ENCODE peak calls at places on chromosome 11, in nine cellular contexts. Q is stomach, S is H1, B is transverse colon, X is endothelial cell of umbilical vein, L is HCT116, T is K562, R is esophagus muscularis mucosa, A is sigmoid colon. K is an unnamed sample.

GRCh38 chr11:70523384-70524095 is 125.2 kb downstream of the CTTN start:
- DNase-seq in X (no peak), L (no peak), R (no peak), T (no peak), Q (no peak), B (no peak), S (no peak), A (no peak), K (no peak)

GRCh38 chr11:43269229-43269928 is 42.4 kb upstream of the API5 start:
- DNase-seq in S (no peak), A (peak), B (no peak), L (no peak), R (no peak), Q (no peak), T (no peak), X (no peak), K (no peak)

GRCh38 chr11:88175707-88176066 is 444 bp upstream of the RAB38 start:
- DNase-seq in R (no peak), L (no peak), Q (no peak), A (no peak), T (peak), B (no peak), X (peak), S (no peak), K (no peak)

GRCh38 chr11:68256331-68256741 is 15.4 kb downstream of the C11orf24 start:
- DNase-seq in X (no peak), B (no peak), S (no peak), L (no peak), T (no peak), A (no peak), Q (no peak), R (no peak), K (no peak)

GRCh38 chr11:116881153-116881552 is 43.7 kb upstream of the APOA1 start:
- DNase-seq in R (no peak), L (no peak), B (no peak), X (no peak), T (no peak), S (no peak), Q (no peak), A (no peak), K (no peak)

GRCh38 chr11:55795256-55795655 is at the start of gene OR5D14:
- DNase-seq in A (no peak), R (no peak), L (no peak), T (no peak), X (no peak), B (no peak), Q (no peak), S (no peak), K (no peak)

GRCh38 chr11:100890779-100891178 is 203.7 kb downstream of the ARHGAP42 start:
- DNase-seq in T (no peak), B (no peak), R (no peak), A (no peak), S (no peak), L (no peak), Q (no peak), X (no peak), K (no peak)

GRCh38 chr11:11501546-11502274 is 120.1 kb downstream of the GALNT18 start:
- DNase-seq in T (no peak), L (no peak), A (no peak), Q (no peak), B (peak), R (no peak), S (no peak), X (no peak), K (no peak)

GRCh38 chr11:93329936-93330445 is 551 bp upstream of the DEUP1 start:
- DNase-seq in S (no peak), R (no peak), B (no peak), X (no peak), T (peak), A (no peak), L (no peak), Q (no peak), K (no peak)

GRCh38 chr11:72239849-72240460 is 4.0 kb downstream of the PHOX2A start:
- DNase-seq in S (no peak), Q (peak), A (peak), X (no peak), T (no peak), R (no peak), B (peak), L (no peak), K (no peak)

DNA sequence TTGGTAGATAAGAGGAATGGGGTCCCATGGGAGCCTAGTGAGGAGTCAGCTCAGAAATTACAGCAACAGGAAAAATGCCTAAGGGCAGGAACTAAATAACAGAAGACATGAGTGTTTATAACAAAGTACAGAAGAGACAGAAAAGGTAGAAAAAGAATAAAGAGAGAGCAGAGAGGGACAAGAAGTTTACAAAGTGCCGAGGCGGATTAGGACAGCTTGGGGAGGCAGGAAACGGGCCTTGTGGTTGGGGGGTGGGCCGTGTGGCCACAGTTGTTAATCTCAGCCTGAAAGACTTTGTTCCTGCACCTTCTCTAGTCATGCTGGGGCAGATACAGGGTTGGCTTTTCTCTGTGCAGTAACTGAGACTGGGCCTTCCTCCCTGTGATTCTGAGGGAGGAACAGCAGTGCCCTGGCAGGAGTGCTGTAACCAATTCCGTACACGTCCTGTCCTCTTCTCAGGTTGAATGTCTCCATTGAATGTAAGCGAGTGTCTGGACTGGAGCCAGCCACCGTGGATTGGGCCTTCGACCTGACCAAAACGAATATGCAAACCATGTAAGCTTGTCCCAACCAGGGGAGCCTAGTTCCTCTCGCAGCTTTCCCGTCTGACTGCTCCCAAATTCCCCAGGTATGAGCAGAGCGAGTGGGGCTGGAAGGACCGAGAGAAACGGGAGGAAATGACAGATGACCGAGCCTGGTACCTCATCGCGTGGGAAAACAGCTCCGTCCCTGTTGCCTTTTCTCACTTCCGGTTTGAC is 13.2 kb downstream of the NAA40 start:
- DNase-seq in S (no peak), L (no peak), T (no peak), B (no peak), Q (no peak), R (no peak), X (no peak), A (no peak), K (no peak)
- TF ChIP-seq POLR2A in S (no peak), L (no peak), T (no peak), B (no peak), Q (no peak), R (no peak), X (no peak), A (no peak), K (no peak)

GRCh38 chr11:119152043-119152442 is 3.2 kb downstream of the ABCG4 start:
- DNase-seq in X (no peak), L (no peak), Q (no peak), R (no peak), S (no peak), T (no peak), B (no peak), A (no peak), K (no peak)

GRCh38 chr11:119148855-119149370 is at the start of gene ABCG4:
- DNase-seq in Q (peak), R (no peak), X (no peak), L (no peak), A (no peak), B (no peak), S (no peak), T (no peak), K (no peak)

GRCh38 chr11:119147604-119148333 is 1.1 kb upstream of the ABCG4 start:
- DNase-seq in Q (no peak), A (no peak), R (no peak), T (no peak), B (no peak), S (no peak), X (no peak), L (no peak), K (no peak)

GRCh38 chr11:119152604-119153003 is 3.8 kb downstream of the ABCG4 start:
- DNase-seq in S (no peak), A (no peak), Q (no peak), L (no peak), X (no peak), T (no peak), B (no peak), R (no peak), K (no peak)

DNA sequence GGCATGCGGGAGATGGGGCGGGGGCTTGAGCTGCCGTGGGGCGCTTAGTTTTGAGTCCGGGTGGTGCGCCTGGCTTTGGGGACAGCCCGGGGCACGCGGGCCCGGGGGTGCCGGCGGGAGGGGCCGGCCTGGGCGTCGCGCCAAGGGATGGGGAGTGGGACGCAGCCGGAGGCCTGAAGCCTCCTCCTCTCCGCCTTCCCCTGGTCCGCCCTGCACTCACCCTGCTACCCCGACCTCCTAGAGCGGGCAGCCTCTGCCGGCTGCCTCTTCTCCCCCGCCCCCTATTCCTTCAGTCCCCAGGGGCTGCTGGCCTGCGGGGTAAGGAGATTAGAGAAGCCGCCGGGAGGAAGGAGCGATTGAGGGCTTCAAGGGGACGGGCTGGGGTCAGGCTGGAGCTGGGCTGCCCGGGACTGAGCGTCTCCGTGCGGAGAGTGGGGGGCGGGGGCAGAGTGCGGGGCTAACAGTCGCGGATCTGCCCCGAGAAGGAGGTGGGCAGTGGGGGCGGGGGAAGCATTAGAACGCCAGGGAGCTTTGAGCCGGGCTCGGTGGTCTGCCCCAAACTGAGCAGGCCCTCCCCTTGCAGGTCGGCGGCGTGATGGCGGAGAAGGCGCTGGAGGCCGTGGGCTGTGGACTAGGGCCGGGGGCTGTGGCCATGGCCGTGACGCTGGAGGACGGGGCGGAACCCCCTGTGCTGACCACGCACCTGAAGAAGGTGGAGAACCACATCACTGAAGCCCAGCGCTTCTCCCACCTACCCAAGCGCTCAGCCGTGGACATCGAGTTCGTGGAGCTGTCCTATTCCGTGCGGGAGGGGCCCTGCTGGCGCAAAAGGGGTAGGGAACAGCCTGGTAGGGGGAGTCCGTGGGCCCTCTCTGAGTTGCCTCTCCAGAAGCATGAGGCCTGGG is 771 bp downstream of the ABCG4 start:
- DNase-seq in R (no peak), B (no peak), S (no peak), L (no peak), T (no peak), A (no peak), X (no peak), Q (no peak), K (no peak)
- TF ChIP-seq POLR2AphosphoS5 in R (no peak), B (no peak), S (no peak), L (no peak), T (no peak), A (no peak), X (no peak), Q (no peak), K (no peak)

GRCh38 chr11:7515544-7515943 is 1.7 kb downstream of the PPFIBP2 start:
- DNase-seq in S (no peak), A (no peak), B (no peak), Q (no peak), L (no peak), T (no peak), R (no peak), X (no peak), K (no peak)

GRCh38 chr11:7511405-7511804 is 2.4 kb upstream of the PPFIBP2 start:
- DNase-seq in S (no peak), B (peak), A (peak), Q (peak), L (no peak), T (no peak), R (no peak), X (peak), K (no peak)

GRCh38 chr11:7513210-7514098 is at the start of gene PPFIBP2:
- DNase-seq in Q (peak), A (peak), T (peak), B (peak), L (peak), R (peak), X (peak), S (no peak), K (peak)

GRCh38 chr11:7514099-7514725 is 413 bp downstream of the PPFIBP2 start:
- DNase-seq in S (no peak), X (no peak), R (no peak), B (peak), Q (no peak), L (no peak), A (peak), T (no peak), K (peak)

DNA sequence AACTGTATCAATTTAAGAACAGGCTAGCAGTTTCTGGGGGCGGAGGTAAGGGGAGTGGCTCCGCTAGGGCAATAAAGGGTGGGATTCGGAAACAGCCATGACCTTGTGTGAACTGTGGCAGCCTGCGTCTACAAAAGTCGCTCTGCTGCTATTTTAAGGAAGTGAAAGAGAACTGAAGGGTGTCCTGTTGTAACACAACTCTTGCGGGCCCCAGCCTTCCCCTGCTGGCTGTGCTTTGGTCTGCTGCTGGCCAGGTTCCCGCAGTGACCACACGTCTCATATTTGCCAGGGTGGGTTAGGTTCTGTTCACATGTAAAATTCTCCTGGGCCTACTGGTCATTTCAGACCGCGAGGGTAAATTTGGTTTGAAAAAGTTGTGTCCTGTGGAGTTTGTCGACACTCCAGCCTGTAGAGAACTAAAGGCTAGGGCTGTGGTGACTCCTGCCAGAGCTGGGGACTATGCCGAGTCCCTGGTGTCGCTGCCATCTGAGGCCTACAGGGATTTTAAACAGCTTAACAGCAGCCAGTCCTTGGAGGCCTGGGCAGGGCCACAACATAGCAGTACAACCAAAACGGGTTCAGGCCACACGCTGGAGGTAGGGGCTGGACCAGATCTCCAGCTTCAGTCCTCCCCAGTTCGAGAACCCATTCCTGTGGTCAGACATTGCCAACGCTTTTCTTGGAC is 1.1 kb upstream of the PPFIBP2 start:
- DNase-seq in T (peak), S (no peak), A (peak), B (peak), Q (peak), L (no peak), R (peak), X (peak), K (peak)
- TF ChIP-seq POLR2A in T (no peak), S (no peak), A (no peak), B (no peak), Q (no peak), L (no peak), R (no peak), X (no peak), K (peak)

GRCh38 chr11:125223901-125224331 is 59.4 kb downstream of the PKNOX2 start:
- DNase-seq in B (no peak), X (no peak), S (no peak), Q (no peak), A (no peak), L (no peak), T (no peak), R (no peak), K (no peak)

GRCh38 chr11:125226701-125227100 is 62.1 kb downstream of the PKNOX2 start:
- DNase-seq in S (no peak), B (no peak), T (no peak), Q (no peak), R (no peak), A (no peak), X (no peak), L (no peak), K (no peak)

GRCh38 chr11:125224391-125225015 is 60.0 kb downstream of the PKNOX2 start:
- DNase-seq in S (no peak), A (peak), B (no peak), Q (peak), X (peak), T (peak), R (no peak), L (peak), K (no peak)

GRCh38 chr11:125227151-125227550 is 62.6 kb downstream of the PKNOX2 start:
- DNase-seq in X (no peak), Q (no peak), B (no peak), T (no peak), L (no peak), A (no peak), R (no peak), S (no peak), K (no peak)

GRCh38 chr11:125225401-125225800 is 60.9 kb downstream of the PKNOX2 start:
- DNase-seq in A (no peak), Q (no peak), S (no peak), X (no peak), T (no peak), B (no peak), R (no peak), L (no peak), K (no peak)
- TF ChIP-seq POLR2AphosphoS5 in A (no peak), Q (no peak), S (no peak), X (no peak), T (no peak), B (no peak), R (no peak), L (no peak), K (no peak)

GRCh38 chr11:121451178-121451981 is 734 bp upstream of the SORL1 start:
- DNase-seq in L (no peak), Q (peak), X (no peak), R (no peak), A (no peak), T (no peak), S (no peak), B (peak), K (no peak)

GRCh38 chr11:121453589-121454299 is 977 bp upstream of the SORL1-AS1 start:
- DNase-seq in S (no peak), Q (no peak), L (no peak), A (no peak), X (no peak), B (no peak), R (no peak), T (no peak), K (no peak)

GRCh38 chr11:121450424-121450823 is 1.7 kb upstream of the SORL1 start:
- DNase-seq in B (no peak), Q (no peak), T (no peak), X (no peak), L (no peak), A (no peak), S (no peak), R (no peak), K (no peak)

GRCh38 chr11:121451982-121452608 is at the start of gene SORL1:
- DNase-seq in R (no peak), X (peak), A (peak), L (no peak), S (peak), Q (peak), B (peak), T (peak), K (peak)

GRCh38 chr11:121452609-121453150 is at the start of gene SORL1-AS1:
- DNase-seq in R (no peak), B (peak), L (no peak), A (no peak), Q (no peak), X (no peak), T (no peak), S (no peak), K (no peak)
- TF ChIP-seq POLR2A in R (no peak), B (peak), L (no peak), A (no peak), Q (no peak), X (no peak), T (no peak), S (no peak), K (peak)

GRCh38 chr11:9380773-9381172 is 3.7 kb upstream of the IPO7 start:
- DNase-seq in R (no peak), A (peak), T (no peak), Q (no peak), X (no peak), S (no peak), B (no peak), L (no peak), K (no peak)

GRCh38 chr11:9384535-9385287 is at the start of gene IPO7:
- DNase-seq in S (peak), L (peak), T (peak), B (peak), Q (peak), X (peak), A (peak), R (peak), K (peak)

DNA sequence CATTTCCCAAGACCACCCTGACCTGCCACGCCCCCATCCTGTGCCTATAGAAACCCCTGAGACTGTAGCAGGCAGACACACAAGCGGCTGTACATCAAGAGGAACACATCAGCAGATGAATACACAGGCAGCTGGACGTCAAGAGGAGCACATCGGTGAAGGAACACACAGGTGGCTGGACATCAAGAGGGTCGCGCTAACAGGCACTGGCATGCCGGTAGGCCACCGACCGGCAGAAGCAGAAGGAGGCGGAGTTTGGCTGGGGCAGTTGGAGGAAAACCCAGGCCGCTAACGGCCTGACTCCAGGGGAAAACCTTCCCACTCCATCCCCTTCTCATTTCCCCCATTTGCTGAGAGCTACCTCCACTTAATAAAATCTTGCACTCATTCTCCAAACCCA is 5.4 kb upstream of the IPO7 start:
- DNase-seq in T (no peak), S (no peak), A (no peak), R (no peak), X (no peak), B (no peak), L (no peak), Q (no peak), K (no peak)
- TF ChIP-seq POLR2AphosphoS5 in T (no peak), S (no peak), A (no peak), R (no peak), X (no peak), B (no peak), L (no peak), Q (no peak), K (no peak)

K was measured in GM12891.